ENCODE peak calls at places on chromosomes 3 and 15, in four cellular contexts. One of them, this sample, is unnamed.

GRCh38 chr3:48187579-48188265 is 495 bp downstream of the CDC25A start:
- DNase-seq in fibroblast of pulmonary artery: peak
- DNase-seq in tibial artery: peak
- DNase-seq in cardiac muscle cell: peak
- DNase-seq in this sample: no peak

GRCh38 chr3:9172851-9173320 is 76.6 kb downstream of the SRGAP3 start:
- DNase-seq in tibial artery: no peak
- DNase-seq in fibroblast of pulmonary artery: no peak
- DNase-seq in cardiac muscle cell: no peak
- DNase-seq in this sample: peak

GRCh38 chr3:37946531-37946889 is 44.1 kb upstream of the VILL start:
- DNase-seq in tibial artery: no peak
- DNase-seq in cardiac muscle cell: no peak
- DNase-seq in fibroblast of pulmonary artery: no peak
- DNase-seq in this sample: no peak

GRCh38 chr15:56765252-56765651 is 31.9 kb upstream of the ZNF280D start:
- DNase-seq in fibroblast of pulmonary artery: peak
- DNase-seq in cardiac muscle cell: no peak
- DNase-seq in tibial artery: no peak
- DNase-seq in this sample: peak

GRCh38 chr15:88653200-88654064 is 14.6 kb downstream of the ISG20 start:
- DNase-seq in tibial artery: peak
- DNase-seq in fibroblast of pulmonary artery: no peak
- DNase-seq in cardiac muscle cell: no peak
- DNase-seq in this sample: no peak

GRCh38 chr15:95760508-95760907 is 570.0 kb upstream of the NR2F2 start:
- DNase-seq in cardiac muscle cell: peak
- DNase-seq in tibial artery: no peak
- DNase-seq in fibroblast of pulmonary artery: peak
- DNase-seq in this sample: peak

GRCh38 chr3:140152851-140153640 is 218.1 kb downstream of the CLSTN2 start:
- DNase-seq in cardiac muscle cell: no peak
- DNase-seq in fibroblast of pulmonary artery: no peak
- DNase-seq in tibial artery: peak
- DNase-seq in this sample: no peak

GRCh38 chr15:45084163-45084562 is 29.8 kb downstream of the DUOX2 start:
- DNase-seq in tibial artery: no peak
- DNase-seq in fibroblast of pulmonary artery: no peak
- DNase-seq in cardiac muscle cell: no peak
- DNase-seq in this sample: no peak

GRCh38 chr3:177875786-177876476 is 660.3 kb upstream of the KCNMB2 start:
- DNase-seq in tibial artery: no peak
- DNase-seq in fibroblast of pulmonary artery: no peak
- DNase-seq in cardiac muscle cell: peak
- DNase-seq in this sample: peak

GRCh38 chr3:107456501-107456900 is 66.3 kb upstream of the BBX start:
- DNase-seq in cardiac muscle cell: no peak
- DNase-seq in tibial artery: no peak
- DNase-seq in fibroblast of pulmonary artery: no peak
- DNase-seq in this sample: no peak

DNA sequence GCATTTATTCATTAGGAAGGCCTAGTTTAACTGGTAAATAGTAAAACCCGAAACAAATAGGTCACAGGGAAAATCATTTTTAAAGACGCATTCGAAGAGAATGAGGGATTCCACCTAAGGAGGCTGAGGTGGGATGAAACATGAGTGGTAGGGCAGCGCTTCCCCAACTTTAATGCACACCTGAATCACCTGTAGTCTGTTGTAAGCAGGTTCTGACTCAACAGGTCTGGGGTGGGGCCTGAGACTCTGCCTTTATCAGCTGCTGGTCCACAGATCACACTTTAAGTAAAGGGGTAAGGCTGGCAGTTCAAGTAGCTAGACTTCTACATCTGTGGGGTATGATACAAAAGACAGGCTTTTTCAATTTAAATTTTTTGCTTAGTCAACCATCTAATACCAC is 223.5 kb upstream of the UBE2E2 start:
- DNase-seq in fibroblast of pulmonary artery: no peak
- DNase-seq in tibial artery: no peak
- DNase-seq in cardiac muscle cell: no peak
- DNase-seq in this sample: no peak
- TF ChIP-seq CTCF in fibroblast of pulmonary artery: no peak
- TF ChIP-seq CTCF in tibial artery: no peak
- TF ChIP-seq CTCF in cardiac muscle cell: no peak
- TF ChIP-seq CTCF in this sample: no peak

GRCh38 chr3:43468141-43468540 is 153.7 kb downstream of the ANO10 start:
- DNase-seq in fibroblast of pulmonary artery: peak
- DNase-seq in cardiac muscle cell: no peak
- DNase-seq in tibial artery: no peak
- DNase-seq in this sample: no peak
- H3K4me3 ChIP-seq in fibroblast of pulmonary artery: no peak
- H3K4me3 ChIP-seq in cardiac muscle cell: no peak
- H3K4me3 ChIP-seq in tibial artery: no peak
- H3K4me3 ChIP-seq in this sample: no peak

DNA sequence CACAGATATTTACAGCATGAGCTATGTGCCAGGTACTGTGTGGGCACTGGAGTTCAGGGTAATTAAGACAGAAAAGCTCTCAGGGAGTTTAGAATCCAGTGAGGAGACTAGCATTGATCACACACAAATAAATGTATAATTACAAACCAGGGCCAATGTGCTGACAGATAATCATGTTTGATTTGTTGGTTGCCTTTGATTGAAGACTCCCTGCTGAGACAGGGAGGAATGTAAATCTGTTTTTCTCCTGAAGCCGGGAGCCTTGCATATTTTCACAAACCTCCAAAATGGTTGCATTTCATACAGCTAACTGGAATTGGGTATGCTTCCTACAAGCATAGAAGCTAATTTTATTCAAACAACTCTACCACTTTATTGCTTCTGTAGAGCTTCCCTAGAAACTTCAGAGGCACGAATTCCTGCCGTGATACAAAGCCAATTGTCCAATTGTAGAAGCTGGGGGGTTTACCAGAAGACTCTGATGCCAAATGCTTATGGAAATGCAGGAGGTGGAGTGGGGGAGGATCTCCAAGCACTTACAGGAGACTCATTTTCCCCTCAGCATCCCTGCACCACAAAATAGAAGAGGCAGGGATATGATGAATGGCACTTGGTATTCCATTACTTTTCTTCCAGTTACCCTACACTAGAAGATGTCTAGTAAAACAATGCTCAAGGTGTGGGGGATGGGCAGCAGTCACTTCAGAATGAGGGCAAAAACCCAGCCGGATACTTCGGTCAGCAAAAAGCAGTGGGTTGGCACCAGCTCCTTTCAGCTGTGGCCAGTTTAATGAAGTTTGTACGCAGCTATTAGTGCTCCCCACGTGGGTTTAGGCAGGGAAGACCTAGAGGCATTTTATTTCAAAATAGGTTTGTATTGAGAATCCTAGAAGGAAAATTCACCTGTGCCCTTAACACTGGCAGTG is 11.3 kb upstream of the MEX3B start:
- DNase-seq in tibial artery: no peak
- DNase-seq in fibroblast of pulmonary artery: no peak
- DNase-seq in cardiac muscle cell: no peak
- DNase-seq in this sample: no peak
- TF ChIP-seq CTCF in tibial artery: no peak
- TF ChIP-seq CTCF in fibroblast of pulmonary artery: no peak
- TF ChIP-seq CTCF in cardiac muscle cell: no peak
- TF ChIP-seq CTCF in this sample: no peak

DNA sequence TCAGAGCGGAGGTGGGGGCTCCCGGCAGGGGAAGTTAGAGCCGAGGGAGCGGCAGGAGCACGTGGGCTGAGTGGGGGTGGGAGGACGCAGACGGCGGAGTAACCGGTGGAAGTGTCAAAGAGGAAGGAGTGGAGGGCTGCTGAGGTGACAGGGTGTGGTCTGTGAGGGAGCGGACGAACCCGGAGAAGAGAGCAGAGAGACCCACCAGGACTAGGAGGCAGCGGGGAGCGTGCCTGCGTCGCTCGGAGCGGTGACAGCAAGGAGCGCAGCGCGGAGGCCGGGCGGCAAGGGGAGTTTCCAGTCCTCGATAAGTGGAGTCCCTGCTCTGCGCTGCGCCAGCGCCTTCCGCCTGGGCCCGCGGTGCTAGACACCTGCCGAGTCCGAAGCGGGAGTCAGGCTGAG is 533.3 kb upstream of the SEMA6D start:
- DNase-seq in tibial artery: no peak
- DNase-seq in cardiac muscle cell: peak
- DNase-seq in fibroblast of pulmonary artery: no peak
- DNase-seq in this sample: no peak
- H3K4me3 ChIP-seq in tibial artery: peak
- H3K4me3 ChIP-seq in cardiac muscle cell: peak
- H3K4me3 ChIP-seq in fibroblast of pulmonary artery: peak
- H3K4me3 ChIP-seq in this sample: peak

GRCh38 chr3:52845691-52846426 is 11.0 kb upstream of the MUSTN1 start:
- DNase-seq in fibroblast of pulmonary artery: no peak
- DNase-seq in tibial artery: no peak
- DNase-seq in cardiac muscle cell: no peak
- DNase-seq in this sample: no peak
- TF ChIP-seq CTCF in fibroblast of pulmonary artery: peak
- TF ChIP-seq CTCF in tibial artery: no peak
- TF ChIP-seq CTCF in cardiac muscle cell: peak
- TF ChIP-seq CTCF in this sample: peak

DNA sequence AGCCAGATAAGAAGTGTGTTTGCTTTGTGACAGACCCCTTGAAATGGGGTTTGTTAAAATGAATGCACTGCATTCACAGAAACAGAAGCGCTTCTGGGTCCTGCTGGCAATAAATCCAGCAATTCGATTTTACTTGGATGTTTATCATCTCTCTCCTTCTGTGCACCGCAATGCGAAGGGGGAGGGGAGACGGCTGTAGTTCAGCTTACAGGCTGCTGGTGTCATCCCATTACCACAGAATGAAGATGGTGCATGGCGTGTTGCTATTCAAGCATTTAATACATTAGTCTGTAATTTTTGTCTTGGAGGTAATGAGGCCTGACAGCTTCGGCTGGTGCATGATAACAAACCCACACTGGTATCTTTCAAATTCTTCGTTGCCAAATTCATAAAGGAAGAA is 418.1 kb downstream of the OTOL1 start:
- DNase-seq in tibial artery: no peak
- DNase-seq in cardiac muscle cell: peak
- DNase-seq in fibroblast of pulmonary artery: peak
- DNase-seq in this sample: peak
- H3K4me3 ChIP-seq in tibial artery: no peak
- H3K4me3 ChIP-seq in cardiac muscle cell: no peak
- H3K4me3 ChIP-seq in fibroblast of pulmonary artery: no peak
- H3K4me3 ChIP-seq in this sample: peak

GRCh38 chr3:151443583-151443982 is 17.3 kb downstream of the IGSF10 start:
- DNase-seq in fibroblast of pulmonary artery: peak
- DNase-seq in cardiac muscle cell: peak
- DNase-seq in tibial artery: no peak
- DNase-seq in this sample: no peak

GRCh38 chr3:151437047-151437446 is 23.8 kb downstream of the IGSF10 start:
- DNase-seq in cardiac muscle cell: no peak
- DNase-seq in fibroblast of pulmonary artery: no peak
- DNase-seq in tibial artery: no peak
- DNase-seq in this sample: no peak

GRCh38 chr3:151437906-151438305 is 23.0 kb downstream of the IGSF10 start:
- DNase-seq in fibroblast of pulmonary artery: no peak
- DNase-seq in tibial artery: no peak
- DNase-seq in cardiac muscle cell: no peak
- DNase-seq in this sample: no peak

GRCh38 chr3:151439652-151440125 is 21.2 kb downstream of the IGSF10 start:
- DNase-seq in cardiac muscle cell: peak
- DNase-seq in fibroblast of pulmonary artery: peak
- DNase-seq in tibial artery: no peak
- DNase-seq in this sample: peak

DNA sequence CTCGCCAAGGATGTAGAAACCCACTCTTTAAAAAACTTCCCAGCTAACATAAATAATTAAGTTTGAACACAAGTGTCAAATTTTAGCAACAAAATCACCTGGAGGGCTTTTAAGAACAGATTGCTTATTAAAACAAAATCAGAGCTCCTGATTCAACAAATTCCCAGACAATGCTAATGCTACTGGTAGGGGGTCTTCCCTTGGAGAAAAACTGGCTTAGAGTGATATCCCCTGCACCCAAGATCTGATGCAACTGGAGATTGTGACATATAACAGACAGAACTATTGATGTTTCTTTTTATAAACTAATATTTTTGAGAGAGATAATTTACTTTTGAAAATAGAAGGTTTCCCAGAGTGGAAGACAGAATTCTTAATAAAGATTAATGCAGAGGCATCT is 19.9 kb downstream of the IGSF10 start:
- DNase-seq in cardiac muscle cell: no peak
- DNase-seq in tibial artery: no peak
- DNase-seq in fibroblast of pulmonary artery: no peak
- DNase-seq in this sample: no peak
- TF ChIP-seq CTCF in cardiac muscle cell: no peak
- TF ChIP-seq CTCF in tibial artery: no peak
- TF ChIP-seq CTCF in fibroblast of pulmonary artery: no peak
- TF ChIP-seq CTCF in this sample: no peak

GRCh38 chr15:53739187-53739586 is 20.3 kb downstream of the WDR72 start:
- DNase-seq in fibroblast of pulmonary artery: no peak
- DNase-seq in tibial artery: no peak
- DNase-seq in cardiac muscle cell: no peak
- DNase-seq in this sample: no peak
- H3K4me3 ChIP-seq in fibroblast of pulmonary artery: no peak
- H3K4me3 ChIP-seq in tibial artery: no peak
- H3K4me3 ChIP-seq in cardiac muscle cell: no peak
- H3K4me3 ChIP-seq in this sample: no peak